ENCODE peak calls at places on chromosome 11, in four cellular contexts. Q, K, I and Z are unnamed samples.
A peak's percentile ranks its signal among the peaks of the same experiment; 100 is the strongest.

GRCh38 chr11:84117394-84117793 is 831.2 kb upstream of the CCDC90B start:
- DNase-seq in Q (no peak), K (no peak), I (no peak), Z (no peak)

GRCh38 chr11:86508604-86509471 is 134.2 kb downstream of the CCDC81 start:
- DNase-seq in Q (no peak), K (no peak), I (peak; percentile 66), Z (no peak)

GRCh38 chr11:85595285-85595884 is 31.8 kb downstream of the DLG2 start:
- DNase-seq in Q (no peak), K (peak; percentile 3), I (peak; percentile 38), Z (peak; percentile 46)

GRCh38 chr11:116852261-116853125 is 15.1 kb upstream of the APOA1 start:
- DNase-seq in Q (no peak), K (no peak), I (no peak), Z (no peak)

GRCh38 chr11:3107608-3108182 is 50.5 kb upstream of the CARS1 start:
- DNase-seq in Q (peak; percentile 22), K (no peak), I (no peak), Z (no peak)

GRCh38 chr11:44561275-44561781 is 4.1 kb upstream of the CD82 start:
- DNase-seq in Q (no peak), K (no peak), I (no peak), Z (peak; percentile 50)

GRCh38 chr11:36431429-36432092 is 78.5 kb downstream of the TRAF6 start:
- DNase-seq in Q (no peak), K (no peak), I (peak; percentile 39), Z (peak; percentile 62)

GRCh38 chr11:14908214-14908880 is 16.3 kb upstream of the CYP2R1 start:
- DNase-seq in Q (no peak), K (no peak), I (peak; percentile 44), Z (peak; percentile 49)

GRCh38 chr11:121520243-121521144 is 67.7 kb upstream of the SORL1-AS1 start:
- DNase-seq in Q (no peak), K (no peak), I (no peak), Z (no peak)

GRCh38 chr11:121467965-121468364 is 15.2 kb upstream of the SORL1-AS1 start:
- DNase-seq in Q (no peak), K (peak; percentile 90), I (no peak), Z (no peak)

GRCh38 chr11:1476946-1477736 is 9.4 kb downstream of the MOB2 start:
- DNase-seq in Q (no peak), K (no peak), I (no peak), Z (no peak)

GRCh38 chr11:86444981-86445380 is 70.3 kb downstream of the CCDC81 start:
- DNase-seq in Q (no peak), K (no peak), I (no peak), Z (no peak)

GRCh38 chr11:71340076-71340606 is 87.8 kb upstream of the SHANK2 start:
- DNase-seq in Q (no peak), K (no peak), I (no peak), Z (no peak)

GRCh38 chr11:30392221-30392784 is 69.4 kb downstream of the ARL14EP start:
- DNase-seq in Q (no peak), K (no peak), I (no peak), Z (no peak)

GRCh38 chr11:72673943-72674828 is at the start of gene PDE2A:
- DNase-seq in Q (no peak), K (no peak), I (no peak), Z (no peak)

DNA sequence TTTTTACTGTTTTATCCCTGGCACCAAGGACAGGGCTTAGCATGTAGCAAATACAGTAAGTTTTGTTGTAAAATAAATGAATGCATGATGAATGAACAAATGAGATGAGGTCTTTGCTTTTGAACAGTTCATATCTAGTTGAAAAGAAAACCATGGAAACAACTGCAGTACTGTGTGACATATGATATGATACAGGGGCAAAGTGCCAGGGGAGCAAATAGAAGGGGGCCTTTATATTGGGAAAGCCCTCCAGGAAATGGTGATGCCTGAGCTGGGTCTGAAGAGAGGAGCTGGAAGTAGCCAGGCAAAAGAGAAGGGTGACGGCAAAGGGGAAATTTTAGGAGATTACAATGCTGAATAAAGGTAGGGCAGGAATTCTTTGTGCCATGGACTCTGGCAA is 63.8 kb upstream of the UCP3 start:
- DNase-seq in Q (no peak), K (no peak), I (no peak), Z (no peak)
- TF ChIP-seq TCF7 in Q (no peak), K (no peak), I (no peak), Z (no peak)

DNA sequence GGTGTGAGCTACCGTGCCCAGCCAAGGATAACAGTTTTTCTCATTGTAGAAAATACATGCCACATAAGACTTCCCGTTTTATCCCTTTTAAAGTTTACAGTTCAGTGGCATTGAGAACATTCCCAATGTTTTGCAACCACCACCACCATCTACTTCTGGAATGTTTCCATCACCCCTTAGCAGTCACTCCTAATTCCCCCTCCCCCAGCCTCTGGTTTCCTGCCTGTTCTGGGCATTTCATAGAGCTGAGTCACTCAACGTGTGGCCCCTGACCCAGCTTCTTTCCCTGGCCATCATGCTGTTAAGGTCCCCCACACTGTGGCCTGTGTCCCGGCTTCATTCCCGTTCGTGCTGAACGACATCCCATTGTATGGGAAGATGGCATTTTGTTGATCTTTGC is 30.7 kb downstream of the FGF4 start:
- DNase-seq in Q (no peak), K (no peak), I (peak; percentile 69), Z (no peak)
- TF ChIP-seq TCF7 in Q (no peak), K (no peak), I (no peak), Z (no peak)

DNA sequence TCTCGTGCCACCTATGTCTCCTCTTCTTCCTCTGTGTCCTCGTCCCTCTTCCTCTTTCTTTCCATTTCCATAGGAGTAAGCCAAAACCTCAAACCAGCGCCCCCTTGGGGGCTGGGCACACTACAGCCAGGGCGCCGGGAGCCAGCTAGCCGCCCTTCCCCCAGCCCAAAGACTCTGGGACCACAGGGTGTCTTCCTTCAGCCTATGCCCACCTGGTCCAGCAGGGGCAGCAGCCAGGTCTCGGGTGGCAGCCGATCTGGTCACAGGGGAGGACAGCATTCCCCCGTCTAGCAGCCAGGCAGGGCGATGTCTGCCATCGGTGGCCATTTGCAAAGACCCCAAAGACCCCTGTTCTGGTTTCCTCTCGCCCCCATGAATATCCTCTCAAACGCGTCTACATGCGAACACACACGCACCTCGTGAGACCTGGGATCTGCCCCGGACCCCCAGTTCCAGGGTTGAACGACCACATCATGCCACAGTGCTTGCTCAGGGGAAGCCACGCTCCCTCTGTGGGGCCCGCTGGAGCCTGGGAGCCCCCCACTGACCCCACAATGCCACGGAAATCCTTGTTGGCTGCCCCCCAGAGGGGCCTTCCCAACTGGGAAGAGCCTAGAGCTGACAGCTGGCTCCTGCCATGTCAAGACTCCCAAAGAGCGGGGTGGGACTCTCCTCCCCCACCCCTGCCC is 546.0 kb upstream of the CCDC179 start:
- DNase-seq in Q (peak; percentile 54), K (no peak), I (no peak), Z (no peak)
- TF ChIP-seq TCF7 in Q (no peak), K (no peak), I (no peak), Z (no peak)

GRCh38 chr11:37770145-37770544 is 1172.1 kb upstream of the RAG2 start:
- DNase-seq in Q (no peak), K (no peak), I (no peak), Z (no peak)
- TF ChIP-seq TCF7 in Q (no peak), K (no peak), I (no peak), Z (no peak)